ENCODE peak calls at places on chromosomes 1 and 21, in seven cellular contexts. K is uterus; T is nucleus accumbens; X is COR-L47; B is GM12892; F is substantia nigra; G is stimulated activated CD4-positive, alpha-beta T cell treated with anti-CD3 and anti-CD28 coated beads, TNF-alpha, amount 100 ng/mL, for 48 hours. U is an unnamed sample.
A peak's percentile ranks its signal among the peaks of the same experiment; 100 is the strongest.

GRCh38 chr21:28447453-28447852 is 545.2 kb downstream of the LTN1 start:
- DNase-seq in K (no peak), T (no peak), X (no peak), B (no peak), F (no peak), G (no peak), U (no peak)

GRCh38 chr1:181141431-181141910 is 53.0 kb downstream of the IER5 start:
- DNase-seq in K (peak; percentile 35), T (no peak), X (peak; percentile 36), B (no peak), F (peak; percentile 12), G (peak; percentile 69), U (no peak)

GRCh38 chr1:1432951-1433803 is 2.3 kb upstream of the VWA1 start:
- DNase-seq in K (peak; percentile 53), T (peak; percentile 75), X (no peak), B (peak; percentile 37), F (peak; percentile 82), G (no peak), U (no peak)

GRCh38 chr1:41495171-41495948 is 10.9 kb upstream of the EDN2 start:
- DNase-seq in K (no peak), T (no peak), X (no peak), B (no peak), F (peak; percentile 29), G (peak; percentile 14), U (no peak)

GRCh38 chr1:118788372-118788955 is 199.7 kb downstream of the TBX15 start:
- DNase-seq in K (no peak), T (no peak), X (peak; percentile 87), B (no peak), F (no peak), G (no peak), U (no peak)

GRCh38 chr1:66250483-66250882 is 283.5 kb upstream of the SGIP1 start:
- DNase-seq in K (no peak), T (no peak), X (no peak), B (no peak), F (no peak), G (no peak), U (no peak)

GRCh38 chr1:15215116-15215515 is 31.9 kb upstream of the FHAD1 start:
- DNase-seq in K (no peak), T (no peak), X (peak; percentile 28), B (no peak), F (no peak), G (no peak), U (no peak)

GRCh38 chr1:201826830-201827229 is 2.1 kb upstream of the IPO9 start:
- DNase-seq in K (no peak), T (no peak), X (no peak), B (no peak), F (no peak), G (no peak), U (no peak)

GRCh38 chr1:46508760-46509159 is 19.1 kb downstream of the DMBX1 start:
- DNase-seq in K (no peak), T (no peak), X (no peak), B (no peak), F (no peak), G (no peak), U (no peak)

GRCh38 chr1:228317891-228318810 is 88.5 kb downstream of the TRIM11 start:
- DNase-seq in K (no peak), T (no peak), X (no peak), B (no peak), F (no peak), G (no peak), U (no peak)

GRCh38 chr1:29332204-29332603 is 95.9 kb downstream of the PTPRU start:
- DNase-seq in K (no peak), T (no peak), X (no peak), B (no peak), F (no peak), G (no peak), U (no peak)

GRCh38 chr21:44517175-44517899 is 22.7 kb downstream of the KRTAP10-1 start:
- DNase-seq in K (no peak), T (no peak), X (no peak), B (no peak), F (peak; percentile 42), G (peak; percentile 34), U (no peak)

GRCh38 chr1:50620680-50621329 is 197.6 kb upstream of the DMRTA2 start:
- DNase-seq in K (no peak), T (no peak), X (peak; percentile 50), B (no peak), F (no peak), G (no peak), U (no peak)

GRCh38 chr1:198918920-198919319 is 280.1 kb downstream of the PTPRC start:
- DNase-seq in K (no peak), T (no peak), X (no peak), B (no peak), F (no peak), G (no peak), U (no peak)

GRCh38 chr1:80445021-80445420 is 1355.7 kb upstream of the ADGRL2 start:
- DNase-seq in K (no peak), T (no peak), X (no peak), B (no peak), F (no peak), G (no peak), U (no peak)

GRCh38 chr1:1677718-1678580 is 14.6 kb downstream of the SLC35E2B start:
- DNase-seq in K (no peak), T (no peak), X (no peak), B (peak; percentile 83), F (no peak), G (no peak), U (no peak)

U was measured in caudate nucleus.